ENCODE peak calls at places on chromosomes 11 and 22, in ten cellular contexts. K is HFF-Myc; M is T follicular helper cell; R is frontal cortex; W is activated CD4-positive, alpha-beta T cell treated with anti-CD3 and anti-CD28 coated beads, Interleukin-2, amount 10 ng/mL, durations not matched to agents 7 days and 5 days; Q is non-pigmented ciliary epithelial cell; Z is T-helper 9 cell; F is C1 segment of cervical spinal cord; P is omental fat pad; S is tibial artery. B is an unnamed sample.

GRCh38 chr11:119585038-119585666 is 143.8 kb downstream of the NECTIN1 start:
- DNase-seq in K (no peak), M (no peak), R (no peak), W (no peak), Q (no peak), Z (no peak), F (no peak), P (no peak), S (no peak), B (no peak)

GRCh38 chr11:119624102-119624615 is 104.8 kb downstream of the NECTIN1 start:
- DNase-seq in K (no peak), M (no peak), R (no peak), W (no peak), Q (no peak), Z (no peak), F (no peak), P (no peak), S (no peak), B (no peak)

GRCh38 chr11:2300936-2301630 is 635 bp downstream of the C11orf21 start:
- DNase-seq in K (no peak), M (no peak), R (no peak), W (no peak), Q (no peak), Z (no peak), F (no peak), P (peak), S (no peak), B (no peak)

GRCh38 chr11:119810478-119811232 is 81.7 kb upstream of the NECTIN1 start:
- DNase-seq in K (no peak), M (no peak), R (no peak), W (no peak), Q (no peak), Z (no peak), F (no peak), P (no peak), S (no peak), B (no peak)

GRCh38 chr22:37267661-37268413 is 14.5 kb upstream of the CYTH4 start:
- DNase-seq in K (no peak), M (no peak), R (no peak), W (no peak), Q (no peak), Z (no peak), F (no peak), P (no peak), S (no peak), B (no peak)

GRCh38 chr11:1922411-1923113 is 3.1 kb downstream of the TNNT3 start:
- DNase-seq in K (no peak), M (no peak), R (peak), W (no peak), Q (no peak), Z (no peak), F (no peak), P (no peak), S (no peak), B (no peak)

GRCh38 chr22:27883656-27884350 is 35.3 kb downstream of the PITPNB start:
- DNase-seq in K (no peak), M (no peak), R (no peak), W (no peak), Q (no peak), Z (no peak), F (no peak), P (no peak), S (no peak), B (no peak)

GRCh38 chr11:67627788-67628624 is 1.7 kb downstream of the NUDT8 start:
- DNase-seq in K (no peak), M (no peak), R (no peak), W (no peak), Q (no peak), Z (no peak), F (no peak), P (no peak), S (no peak), B (no peak)

GRCh38 chr11:111700186-111700585 is 66.0 kb downstream of the PPP2R1B start:
- DNase-seq in K (no peak), M (no peak), R (no peak), W (no peak), Q (no peak), Z (no peak), F (no peak), P (no peak), S (no peak), B (no peak)

GRCh38 chr11:128042290-128042751 is 545.0 kb downstream of the ETS1 start:
- DNase-seq in K (no peak), M (no peak), R (no peak), W (no peak), Q (no peak), Z (no peak), F (no peak), P (no peak), S (no peak), B (no peak)

GRCh38 chr11:67640021-67640757 is 626 bp upstream of the TBX10 start:
- DNase-seq in K (no peak), M (peak), R (peak), W (peak), Q (no peak), Z (peak), F (no peak), P (no peak), S (no peak), B (no peak)

GRCh38 chr11:19087658-19088057 is 27.1 kb upstream of the MRGPRX2 start:
- DNase-seq in K (peak), M (no peak), R (no peak), W (no peak), Q (no peak), Z (no peak), F (no peak), P (no peak), S (no peak), B (no peak)

GRCh38 chr22:19469421-19469820 is 9.6 kb downstream of the UFD1 start:
- DNase-seq in K (no peak), M (no peak), R (no peak), W (no peak), Q (no peak), Z (no peak), F (no peak), P (no peak), S (no peak), B (no peak)